ENCODE peak calls at places on chromosomes 4 and X, in seven cellular contexts. R is IMR-90, T is mesenchymal stem cell, S is neuronal stem cell, G is trophoblast cell, B is mesendoderm, V is H1. Y is an unnamed sample. For H3K79me1, the result is how much of the 10 kb centered on the place peaks cover.

GRCh38 chrX:43971966-43972961 is 926 bp downstream of the NDP start:
- DNase-seq in B (no peak), T (no peak), G (no peak), R (peak), V (no peak), S (no peak), Y (no peak)

GRCh38 chr4:7306566-7306965 is 114.2 kb downstream of the SORCS2 start:
- DNase-seq in V (no peak), R (no peak), B (no peak), G (no peak), S (no peak), T (no peak), Y (no peak)

GRCh38 chrX:151386838-151387459 is 10.1 kb upstream of the VMA21 start:
- DNase-seq in R (peak), S (no peak), B (no peak), G (no peak), V (no peak), T (no peak), Y (no peak)

GRCh38 chr4:147110968-147111367 is 165.3 kb upstream of the TTC29 start:
- DNase-seq in V (no peak), R (peak), S (no peak), B (no peak), G (no peak), T (peak), Y (no peak)

GRCh38 chr4:57147335-57148060 is 37.3 kb upstream of the IGFBP7 start:
- DNase-seq in B (no peak), R (peak), S (no peak), T (peak), V (no peak), G (no peak), Y (no peak)

GRCh38 chr4:183658362-183659028 is 490 bp downstream of the RWDD4 start:
- DNase-seq in S (no peak), B (peak), G (no peak), R (peak), V (no peak), T (peak), Y (peak)

GRCh38 chr4:114272226-114272625 is 292.8 kb upstream of the ARSJ start:
- DNase-seq in T (peak), G (peak), B (no peak), S (no peak), V (no peak), R (peak), Y (no peak)

GRCh38 chr4:84691170-84691691 is 108.3 kb downstream of the CDS1 start:
- DNase-seq in S (no peak), V (no peak), T (peak), B (peak), R (peak), G (peak), Y (no peak)

GRCh38 chrX:31545726-31546125 is 473.9 kb upstream of the FTHL17 start:
- DNase-seq in T (peak), R (no peak), B (no peak), G (no peak), S (no peak), V (no peak), Y (no peak)

GRCh38 chr4:31467781-31468180 is 747.6 kb downstream of the PCDH7 start:
- DNase-seq in B (no peak), V (no peak), T (no peak), S (no peak), G (no peak), R (no peak), Y (no peak)

GRCh38 chr4:123659759-123660158 is 263.2 kb downstream of the SPRY1 start:
- DNase-seq in B (peak), R (no peak), S (no peak), T (no peak), V (no peak), G (peak), Y (no peak)

GRCh38 chr4:51942108-51942832 is 77.9 kb downstream of the LRRC66 start:
- DNase-seq in S (no peak), V (no peak), R (no peak), G (no peak), T (no peak), B (no peak), Y (no peak)

GRCh38 chr4:159281781-159282180 is 178.9 kb downstream of the RAPGEF2 start:
- DNase-seq in R (peak), B (no peak), S (no peak), T (no peak), G (no peak), V (no peak), Y (no peak)

DNA sequence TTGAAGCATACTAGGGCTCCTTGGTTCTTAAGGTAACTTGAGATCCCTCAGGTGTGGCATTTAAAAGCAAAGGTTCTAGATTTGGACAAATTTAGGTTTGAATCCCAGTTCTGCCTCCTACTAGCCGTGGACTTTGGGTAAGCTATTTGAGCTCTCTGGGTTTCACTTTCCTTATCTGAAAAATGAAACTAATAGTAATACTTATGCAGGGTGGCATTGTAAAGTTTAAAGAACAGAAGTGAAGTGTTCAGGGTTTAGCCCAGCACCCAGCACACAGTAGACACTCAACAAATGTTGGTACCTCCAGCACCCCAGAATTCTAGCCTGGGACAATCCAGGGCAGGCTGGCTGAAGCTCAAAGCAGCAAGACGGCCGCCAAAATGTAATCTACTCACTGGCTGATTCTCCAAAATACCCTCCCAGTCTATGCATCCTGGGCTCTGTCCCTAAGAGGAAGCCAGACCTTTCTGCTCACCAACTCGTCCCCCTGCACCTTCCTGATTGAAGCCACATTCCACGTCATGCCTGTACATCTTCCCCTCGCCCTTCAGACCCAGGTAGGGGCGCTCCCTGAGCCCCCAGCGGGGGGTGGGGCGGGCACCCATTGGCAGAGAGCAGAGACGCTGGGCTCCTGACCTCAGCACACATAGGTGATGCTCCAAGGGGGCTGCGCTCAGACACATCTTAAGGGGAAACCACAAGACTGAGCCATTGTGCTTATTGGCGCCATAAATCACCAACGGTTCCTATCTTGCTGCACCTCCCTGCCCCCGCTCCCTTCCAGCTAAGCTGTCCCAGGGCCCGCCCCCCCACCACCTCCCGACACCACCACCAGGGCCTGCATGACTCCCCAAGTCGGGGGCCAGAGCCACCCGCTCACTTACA is 160.6 kb downstream of the BCOR start:
- DNase-seq in B (no peak), T (no peak), R (no peak), V (no peak), G (no peak), S (no peak), Y (no peak)
- H3K9ac ChIP-seq in B (no peak), T (no peak), R (no peak), V (no peak), G (no peak), S (no peak), Y (no peak)

GRCh38 chr4:156968479-156968984 is 3.1 kb downstream of the PDGFC start:
- DNase-seq in G (peak), B (peak), T (peak), R (peak), S (peak), V (no peak), Y (peak)
- H3K79me1 ChIP-seq in G (under half), B (under half), T (under half), R (under half), S (under half), V (under half), Y (under half)

DNA sequence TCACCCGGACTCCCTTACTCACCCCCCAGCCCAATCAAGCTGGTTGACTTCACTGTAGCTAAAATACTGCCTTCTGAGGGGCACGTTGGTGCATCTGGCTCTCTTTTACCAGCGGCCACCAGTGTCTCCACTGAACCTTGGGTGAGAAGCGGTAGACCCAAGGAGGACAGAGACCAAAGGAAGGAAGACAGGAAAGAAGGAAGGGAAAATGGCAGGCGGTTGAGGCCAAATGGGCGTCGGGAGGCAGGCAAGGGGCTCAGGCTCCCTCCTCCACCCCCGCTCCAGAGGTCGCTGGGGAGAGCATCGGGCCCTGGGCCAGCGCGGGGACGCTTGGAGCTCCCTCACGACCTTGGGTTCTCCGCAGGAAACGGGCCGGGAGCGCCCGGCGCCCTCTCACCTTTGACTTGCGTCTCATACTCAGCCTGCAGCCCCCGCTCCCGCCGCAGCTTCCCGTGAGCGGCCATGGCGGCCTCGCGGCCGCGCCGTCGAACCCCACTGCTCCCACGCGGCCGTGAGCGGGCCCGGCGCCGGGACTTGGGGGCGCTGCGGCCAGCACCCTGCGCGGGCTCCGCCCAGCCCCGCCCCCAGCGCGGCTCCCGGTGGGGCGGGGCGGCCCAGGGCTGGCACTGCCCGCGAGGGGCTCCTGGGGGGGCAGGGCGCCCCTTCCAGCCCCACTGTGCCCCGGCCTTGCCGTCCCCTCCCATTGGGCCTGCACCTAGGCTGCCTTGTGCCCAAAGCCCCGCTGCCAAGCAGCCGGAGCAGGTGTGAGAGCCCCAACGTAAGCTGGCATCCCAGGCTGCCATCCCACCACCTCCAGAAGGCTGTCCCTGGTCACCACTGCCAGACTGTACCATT is at the start of gene ARHGAP4:
- DNase-seq in S (no peak), G (no peak), T (no peak), B (peak), R (no peak), V (no peak), Y (peak)
- H3K9ac ChIP-seq in S (peak), G (no peak), T (peak), B (peak), R (peak), V (peak), Y (peak)

GRCh38 chr4:78529569-78530209 is 21.9 kb upstream of the ANXA3 start:
- DNase-seq in R (peak), V (no peak), S (no peak), T (peak), B (no peak), G (no peak), Y (no peak)

GRCh38 chr4:78534286-78534955 is 17.1 kb upstream of the ANXA3 start:
- DNase-seq in V (no peak), S (no peak), T (no peak), R (peak), B (no peak), G (no peak), Y (no peak)

GRCh38 chr4:78533854-78534253 is 17.7 kb upstream of the ANXA3 start:
- DNase-seq in G (no peak), V (no peak), B (no peak), T (no peak), R (no peak), S (no peak), Y (no peak)

GRCh38 chr4:78528327-78528726 is 23.2 kb upstream of the ANXA3 start:
- DNase-seq in G (no peak), T (peak), B (no peak), V (no peak), S (no peak), R (peak), Y (no peak)

DNA sequence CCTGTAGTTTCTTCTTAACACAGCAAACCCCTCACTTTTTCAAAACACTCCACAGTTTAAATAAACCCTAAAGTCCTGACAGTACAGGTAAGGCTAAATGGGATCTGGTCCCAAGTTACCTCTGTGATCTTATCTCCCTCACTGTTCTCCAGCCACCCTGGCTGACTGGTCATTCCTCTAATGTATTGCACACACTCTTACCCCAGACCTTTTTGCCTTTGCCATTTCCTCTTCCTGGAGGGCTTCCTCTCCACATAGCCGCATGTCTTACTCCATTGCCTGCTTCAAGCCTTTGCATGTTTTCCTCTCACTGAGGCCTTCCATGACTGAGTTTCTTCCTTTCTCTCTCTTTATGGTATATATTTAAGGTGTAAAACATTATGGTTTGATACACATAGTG is 19.5 kb upstream of the ANXA3 start:
- DNase-seq in T (no peak), S (no peak), B (no peak), R (no peak), V (no peak), G (no peak), Y (no peak)
- H3K79me1 ChIP-seq in T (under half), S (under half), B (under half), R (under half), V (under half), G (under half), Y (under half)

Y was measured in H9.